ENCODE peak calls at places on chromosomes 11 and 22, in ten cellular contexts. One of them, this sample, is unnamed.
A peak's percentile ranks its signal among the peaks of the same experiment; 100 is the strongest.

GRCh38 chr22:17777005-17777716 is 2.9 kb upstream of the BID start:
- DNase-seq in substantia nigra: no peak
- DNase-seq in cardiac muscle cell: no peak
- DNase-seq in SK-N-SH: no peak
- DNase-seq in CD8-positive, alpha-beta T cell: peak; percentile 80
- DNase-seq in gastrocnemius medialis: no peak
- DNase-seq in HCT116: no peak
- DNase-seq in OCI-LY7: peak; percentile 87
- DNase-seq in GM23338: no peak
- DNase-seq in A549: no peak
- DNase-seq in this sample: no peak

GRCh38 chr11:2072551-2073261 is 66.5 kb downstream of the IGF2 start:
- DNase-seq in substantia nigra: no peak
- DNase-seq in cardiac muscle cell: peak; percentile 39
- DNase-seq in SK-N-SH: no peak
- DNase-seq in CD8-positive, alpha-beta T cell: peak; percentile 43
- DNase-seq in gastrocnemius medialis: no peak
- DNase-seq in HCT116: no peak
- DNase-seq in OCI-LY7: no peak
- DNase-seq in GM23338: no peak
- DNase-seq in A549: no peak
- DNase-seq in this sample: no peak

GRCh38 chr22:49017769-49018330 is 809.8 kb downstream of the BRD1 start:
- DNase-seq in substantia nigra: no peak
- DNase-seq in cardiac muscle cell: no peak
- DNase-seq in SK-N-SH: peak; percentile 10
- DNase-seq in CD8-positive, alpha-beta T cell: peak; percentile 42
- DNase-seq in gastrocnemius medialis: no peak
- DNase-seq in HCT116: no peak
- DNase-seq in OCI-LY7: no peak
- DNase-seq in GM23338: no peak
- DNase-seq in A549: no peak
- DNase-seq in this sample: no peak

GRCh38 chr22:45863981-45864751 is 112.8 kb downstream of the WNT7B start:
- DNase-seq in substantia nigra: peak; percentile 36
- DNase-seq in cardiac muscle cell: peak; percentile 64
- DNase-seq in SK-N-SH: peak; percentile 87
- DNase-seq in CD8-positive, alpha-beta T cell: peak; percentile 79
- DNase-seq in gastrocnemius medialis: no peak
- DNase-seq in HCT116: peak; percentile 33
- DNase-seq in OCI-LY7: peak; percentile 72
- DNase-seq in GM23338: peak; percentile 85
- DNase-seq in A549: peak; percentile 62
- DNase-seq in this sample: no peak

GRCh38 chr11:76269661-76270322 is 63.5 kb upstream of the WNT11 start:
- DNase-seq in substantia nigra: no peak
- DNase-seq in cardiac muscle cell: no peak
- DNase-seq in SK-N-SH: no peak
- DNase-seq in CD8-positive, alpha-beta T cell: no peak
- DNase-seq in gastrocnemius medialis: no peak
- DNase-seq in HCT116: no peak
- DNase-seq in OCI-LY7: no peak
- DNase-seq in GM23338: no peak
- DNase-seq in A549: no peak
- DNase-seq in this sample: no peak

GRCh38 chr11:33500865-33501479 is 199.7 kb downstream of the C11orf91 start:
- DNase-seq in substantia nigra: no peak
- DNase-seq in cardiac muscle cell: peak; percentile 60
- DNase-seq in SK-N-SH: no peak
- DNase-seq in CD8-positive, alpha-beta T cell: no peak
- DNase-seq in gastrocnemius medialis: no peak
- DNase-seq in HCT116: no peak
- DNase-seq in OCI-LY7: no peak
- DNase-seq in GM23338: peak; percentile 75
- DNase-seq in A549: peak; percentile 25
- DNase-seq in this sample: no peak

GRCh38 chr22:45224331-45224730 is 16.4 kb downstream of the KIAA0930 start:
- DNase-seq in substantia nigra: no peak
- DNase-seq in cardiac muscle cell: no peak
- DNase-seq in SK-N-SH: no peak
- DNase-seq in CD8-positive, alpha-beta T cell: no peak
- DNase-seq in gastrocnemius medialis: no peak
- DNase-seq in HCT116: no peak
- DNase-seq in OCI-LY7: no peak
- DNase-seq in GM23338: no peak
- DNase-seq in A549: no peak
- DNase-seq in this sample: no peak

GRCh38 chr22:34475886-34476285 is 555.6 kb upstream of the LARGE1 start:
- DNase-seq in substantia nigra: no peak
- DNase-seq in cardiac muscle cell: no peak
- DNase-seq in SK-N-SH: no peak
- DNase-seq in CD8-positive, alpha-beta T cell: no peak
- DNase-seq in gastrocnemius medialis: no peak
- DNase-seq in HCT116: no peak
- DNase-seq in OCI-LY7: no peak
- DNase-seq in GM23338: no peak
- DNase-seq in A549: no peak
- DNase-seq in this sample: no peak

GRCh38 chr22:41968601-41969000 is 642 bp upstream of the SEPTIN3 start:
- DNase-seq in substantia nigra: no peak
- DNase-seq in cardiac muscle cell: peak; percentile 42
- DNase-seq in SK-N-SH: peak; percentile 57
- DNase-seq in CD8-positive, alpha-beta T cell: no peak
- DNase-seq in gastrocnemius medialis: no peak
- DNase-seq in HCT116: no peak
- DNase-seq in OCI-LY7: no peak
- DNase-seq in GM23338: no peak
- DNase-seq in A549: no peak
- DNase-seq in this sample: no peak

GRCh38 chr22:27133951-27134664 is 476.7 kb downstream of the MIAT start:
- DNase-seq in substantia nigra: no peak
- DNase-seq in cardiac muscle cell: peak; percentile 87
- DNase-seq in SK-N-SH: no peak
- DNase-seq in CD8-positive, alpha-beta T cell: no peak
- DNase-seq in gastrocnemius medialis: peak; percentile 12
- DNase-seq in HCT116: no peak
- DNase-seq in OCI-LY7: no peak
- DNase-seq in GM23338: no peak
- DNase-seq in A549: peak; percentile 73
- DNase-seq in this sample: peak; percentile 70

GRCh38 chr11:11706022-11706421 is 84.2 kb upstream of the GALNT18 start:
- DNase-seq in substantia nigra: no peak
- DNase-seq in cardiac muscle cell: no peak
- DNase-seq in SK-N-SH: no peak
- DNase-seq in CD8-positive, alpha-beta T cell: no peak
- DNase-seq in gastrocnemius medialis: peak; percentile 77
- DNase-seq in HCT116: peak; percentile 35
- DNase-seq in OCI-LY7: no peak
- DNase-seq in GM23338: peak; percentile 8
- DNase-seq in A549: no peak
- DNase-seq in this sample: peak; percentile 12

GRCh38 chr11:87286338-87286737 is 248.6 kb downstream of the TMEM135 start:
- DNase-seq in substantia nigra: no peak
- DNase-seq in cardiac muscle cell: no peak
- DNase-seq in SK-N-SH: no peak
- DNase-seq in CD8-positive, alpha-beta T cell: no peak
- DNase-seq in gastrocnemius medialis: no peak
- DNase-seq in HCT116: no peak
- DNase-seq in OCI-LY7: no peak
- DNase-seq in GM23338: no peak
- DNase-seq in A549: no peak
- DNase-seq in this sample: no peak

GRCh38 chr11:23542171-23542570 is 681.9 kb upstream of the CCDC179 start:
- DNase-seq in substantia nigra: no peak
- DNase-seq in cardiac muscle cell: no peak
- DNase-seq in SK-N-SH: no peak
- DNase-seq in CD8-positive, alpha-beta T cell: no peak
- DNase-seq in gastrocnemius medialis: no peak
- DNase-seq in HCT116: no peak
- DNase-seq in OCI-LY7: no peak
- DNase-seq in GM23338: no peak
- DNase-seq in A549: no peak
- DNase-seq in this sample: no peak

GRCh38 chr11:26841818-26842457 is 120.1 kb upstream of the SLC5A12 start:
- DNase-seq in substantia nigra: no peak
- DNase-seq in cardiac muscle cell: peak; percentile 69
- DNase-seq in SK-N-SH: no peak
- DNase-seq in CD8-positive, alpha-beta T cell: no peak
- DNase-seq in gastrocnemius medialis: no peak
- DNase-seq in HCT116: no peak
- DNase-seq in OCI-LY7: no peak
- DNase-seq in GM23338: no peak
- DNase-seq in A549: no peak
- DNase-seq in this sample: peak; percentile 29

GRCh38 chr11:255176-255575 is 18.4 kb downstream of the PSMD13 start:
- DNase-seq in substantia nigra: no peak
- DNase-seq in cardiac muscle cell: peak; percentile 79
- DNase-seq in SK-N-SH: no peak
- DNase-seq in CD8-positive, alpha-beta T cell: no peak
- DNase-seq in gastrocnemius medialis: no peak
- DNase-seq in HCT116: no peak
- DNase-seq in OCI-LY7: no peak
- DNase-seq in GM23338: no peak
- DNase-seq in A549: no peak
- DNase-seq in this sample: no peak

GRCh38 chr11:73498343-73498742 is 99.6 kb downstream of the FAM168A start:
- DNase-seq in substantia nigra: no peak
- DNase-seq in cardiac muscle cell: no peak
- DNase-seq in SK-N-SH: no peak
- DNase-seq in CD8-positive, alpha-beta T cell: no peak
- DNase-seq in gastrocnemius medialis: no peak
- DNase-seq in HCT116: no peak
- DNase-seq in OCI-LY7: no peak
- DNase-seq in GM23338: no peak
- DNase-seq in A549: no peak
- DNase-seq in this sample: no peak

DNA sequence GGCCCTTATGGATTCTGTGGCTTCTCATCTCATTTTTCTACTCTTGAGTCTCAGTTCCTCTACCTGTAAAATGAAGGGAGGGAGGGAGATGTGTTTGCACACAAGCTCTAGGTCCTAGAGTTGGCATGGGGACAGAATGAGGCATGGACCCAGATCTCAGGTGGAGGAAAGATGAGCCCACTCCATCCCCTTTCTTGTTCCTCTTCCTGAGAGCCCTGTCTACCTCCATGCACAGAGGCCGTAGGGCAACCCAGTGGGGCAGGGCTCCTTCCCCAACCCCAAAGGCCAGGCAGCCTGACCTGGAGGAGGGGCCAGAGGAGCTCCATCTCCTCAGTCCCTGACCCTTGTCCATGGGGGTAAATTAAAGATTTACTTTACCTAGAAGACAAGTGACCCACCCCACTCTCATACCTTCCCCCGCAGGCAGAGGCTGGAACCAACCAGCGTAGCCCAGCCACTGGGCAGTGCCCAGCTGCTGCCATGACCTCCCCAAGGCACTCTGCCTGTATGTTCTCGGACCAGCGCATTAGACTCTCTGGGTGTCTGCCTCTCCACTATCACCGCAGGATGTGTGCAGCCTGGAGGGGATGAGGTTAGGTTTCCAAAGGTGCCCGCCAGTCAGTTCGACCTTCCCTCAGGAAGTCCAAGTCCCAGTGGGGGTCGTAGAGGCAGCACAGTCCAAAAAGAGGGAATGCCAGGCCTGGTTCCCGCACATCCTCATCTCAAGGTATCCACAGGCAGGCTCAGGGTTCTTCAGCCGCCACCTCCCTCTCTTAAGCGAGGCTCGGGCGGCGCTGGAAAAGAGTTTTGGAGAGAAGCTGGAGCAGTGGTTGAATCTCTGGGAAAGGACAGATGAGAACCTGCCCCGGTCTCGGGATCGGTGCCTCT is 3.0 kb downstream of the SMTN start:
- DNase-seq in substantia nigra: no peak
- DNase-seq in cardiac muscle cell: no peak
- DNase-seq in SK-N-SH: peak; percentile 60
- DNase-seq in CD8-positive, alpha-beta T cell: no peak
- DNase-seq in gastrocnemius medialis: no peak
- DNase-seq in HCT116: no peak
- DNase-seq in OCI-LY7: peak; percentile 45
- DNase-seq in GM23338: no peak
- DNase-seq in A549: no peak
- DNase-seq in this sample: no peak
- H3K27ac ChIP-seq in substantia nigra: peak overlapping the region; percentile 98
- H3K27ac ChIP-seq in cardiac muscle cell: peak overlapping the region; percentile 94
- H3K27ac ChIP-seq in SK-N-SH: peak overlapping the region; percentile 76
- H3K27ac ChIP-seq in CD8-positive, alpha-beta T cell: peak overlapping the region; percentile 62
- H3K27ac ChIP-seq in gastrocnemius medialis: peak overlapping the region; percentile 92
- H3K27ac ChIP-seq in HCT116: peak overlapping the region; percentile 94
- H3K27ac ChIP-seq in OCI-LY7: peak overlapping the region; percentile 65
- H3K27ac ChIP-seq in GM23338: peak overlapping the region; percentile 97
- H3K27ac ChIP-seq in A549: peak overlapping the region; percentile 94
- H3K27ac ChIP-seq in this sample: peak overlapping the region; percentile 96

DNA sequence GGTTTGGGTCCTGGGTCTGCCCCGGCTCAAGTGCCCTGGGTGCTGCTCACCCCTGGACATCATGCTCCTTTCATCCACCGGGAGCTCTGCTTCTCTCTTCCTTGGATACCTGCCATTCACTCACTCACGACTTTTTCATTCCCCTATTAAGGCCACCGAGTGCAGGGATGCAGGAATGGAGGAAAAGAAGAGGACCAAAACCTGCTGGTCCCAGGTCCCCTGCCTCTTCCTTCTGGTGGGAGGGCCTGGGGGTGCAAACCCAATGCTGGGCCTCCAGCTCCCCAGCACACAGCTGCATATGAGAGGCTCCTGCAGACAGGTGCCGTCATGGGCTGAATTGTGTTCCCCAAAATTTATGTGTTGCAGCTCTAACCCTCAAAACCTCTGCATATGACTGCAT is 36.8 kb upstream of the MYEOV start:
- DNase-seq in substantia nigra: no peak
- DNase-seq in cardiac muscle cell: no peak
- DNase-seq in SK-N-SH: no peak
- DNase-seq in CD8-positive, alpha-beta T cell: no peak
- DNase-seq in gastrocnemius medialis: no peak
- DNase-seq in HCT116: no peak
- DNase-seq in OCI-LY7: no peak
- DNase-seq in GM23338: no peak
- DNase-seq in A549: no peak
- DNase-seq in this sample: no peak
- H3K27ac ChIP-seq in substantia nigra: no peak overlapping the region
- H3K27ac ChIP-seq in cardiac muscle cell: no peak overlapping the region
- H3K27ac ChIP-seq in SK-N-SH: no peak overlapping the region
- H3K27ac ChIP-seq in CD8-positive, alpha-beta T cell: no peak overlapping the region
- H3K27ac ChIP-seq in gastrocnemius medialis: no peak overlapping the region
- H3K27ac ChIP-seq in HCT116: no peak overlapping the region
- H3K27ac ChIP-seq in OCI-LY7: no peak overlapping the region
- H3K27ac ChIP-seq in GM23338: no peak overlapping the region
- H3K27ac ChIP-seq in A549: no peak overlapping the region
- H3K27ac ChIP-seq in this sample: no peak overlapping the region

GRCh38 chr11:67482275-67482735 is 521 bp upstream of the AIP start:
- DNase-seq in substantia nigra: no peak
- DNase-seq in cardiac muscle cell: no peak
- DNase-seq in SK-N-SH: no peak
- DNase-seq in CD8-positive, alpha-beta T cell: no peak
- DNase-seq in gastrocnemius medialis: no peak
- DNase-seq in HCT116: no peak
- DNase-seq in OCI-LY7: no peak
- DNase-seq in GM23338: no peak
- DNase-seq in A549: no peak
- DNase-seq in this sample: no peak
- H3K27ac ChIP-seq in substantia nigra: peak overlapping the region; percentile 99
- H3K27ac ChIP-seq in cardiac muscle cell: no peak overlapping the region
- H3K27ac ChIP-seq in SK-N-SH: peak overlapping the region; percentile 65
- H3K27ac ChIP-seq in CD8-positive, alpha-beta T cell: peak overlapping the region; percentile 81
- H3K27ac ChIP-seq in gastrocnemius medialis: peak overlapping the region; percentile 84
- H3K27ac ChIP-seq in HCT116: peak overlapping the region; percentile 46
- H3K27ac ChIP-seq in OCI-LY7: peak overlapping the region; percentile 87
- H3K27ac ChIP-seq in GM23338: no peak overlapping the region
- H3K27ac ChIP-seq in A549: peak overlapping the region; percentile 88
- H3K27ac ChIP-seq in this sample: peak overlapping the region; percentile 56

GRCh38 chr11:9691865-9692264 is 28.0 kb downstream of the SWAP70 start:
- DNase-seq in substantia nigra: no peak
- DNase-seq in cardiac muscle cell: no peak
- DNase-seq in SK-N-SH: no peak
- DNase-seq in CD8-positive, alpha-beta T cell: no peak
- DNase-seq in gastrocnemius medialis: no peak
- DNase-seq in HCT116: peak; percentile 23
- DNase-seq in OCI-LY7: no peak
- DNase-seq in GM23338: no peak
- DNase-seq in A549: no peak
- DNase-seq in this sample: peak; percentile 16
- H3K27ac ChIP-seq in substantia nigra: no peak overlapping the region
- H3K27ac ChIP-seq in cardiac muscle cell: no peak overlapping the region
- H3K27ac ChIP-seq in SK-N-SH: peak overlapping the region; percentile 35
- H3K27ac ChIP-seq in CD8-positive, alpha-beta T cell: no peak overlapping the region
- H3K27ac ChIP-seq in gastrocnemius medialis: peak overlapping the region; percentile 52
- H3K27ac ChIP-seq in HCT116: no peak overlapping the region
- H3K27ac ChIP-seq in OCI-LY7: peak overlapping the region; percentile 96
- H3K27ac ChIP-seq in GM23338: no peak overlapping the region
- H3K27ac ChIP-seq in A549: no peak overlapping the region
- H3K27ac ChIP-seq in this sample: peak overlapping the region; percentile 77